ENCODE peak calls at places on chromosome 11, in five cellular contexts. One of them, this sample, is unnamed. For H3K79me1, the result is how much of the 10 kb centered on the place peaks cover.

GRCh38 chr11:70078095-70078795 is at the start of gene ANO1:
- DNase-seq in mesendoderm: no peak
- DNase-seq in H9: no peak
- DNase-seq in IMR-90: peak
- DNase-seq in mesenchymal stem cell: no peak
- DNase-seq in this sample: peak

GRCh38 chr11:84947070-84947469 is 680.1 kb downstream of the DLG2 start:
- DNase-seq in mesendoderm: no peak
- DNase-seq in H9: no peak
- DNase-seq in IMR-90: no peak
- DNase-seq in mesenchymal stem cell: no peak
- DNase-seq in this sample: no peak

GRCh38 chr11:128904872-128905344 is 13.8 kb downstream of the KCNJ5 start:
- DNase-seq in mesendoderm: peak
- DNase-seq in H9: peak
- DNase-seq in IMR-90: no peak
- DNase-seq in mesenchymal stem cell: peak
- DNase-seq in this sample: no peak

GRCh38 chr11:74090701-74091100 is 80.1 kb downstream of the C2CD3 start:
- DNase-seq in mesendoderm: peak
- DNase-seq in H9: no peak
- DNase-seq in IMR-90: peak
- DNase-seq in mesenchymal stem cell: peak
- DNase-seq in this sample: no peak

GRCh38 chr11:113957016-113957415 is 17.9 kb upstream of the HTR3A start:
- DNase-seq in mesendoderm: no peak
- DNase-seq in H9: no peak
- DNase-seq in IMR-90: no peak
- DNase-seq in mesenchymal stem cell: no peak
- DNase-seq in this sample: no peak

GRCh38 chr11:16126361-16126760 is 230.0 kb downstream of the SOX6 start:
- DNase-seq in mesendoderm: peak
- DNase-seq in H9: no peak
- DNase-seq in IMR-90: peak
- DNase-seq in mesenchymal stem cell: no peak
- DNase-seq in this sample: peak

GRCh38 chr11:81030186-81030585 is 1589.4 kb upstream of the TENM4 start:
- DNase-seq in mesendoderm: peak
- DNase-seq in H9: no peak
- DNase-seq in IMR-90: no peak
- DNase-seq in mesenchymal stem cell: peak
- DNase-seq in this sample: no peak

GRCh38 chr11:46728659-46729040 is 9.6 kb downstream of the F2 start:
- DNase-seq in mesendoderm: no peak
- DNase-seq in H9: no peak
- DNase-seq in IMR-90: no peak
- DNase-seq in mesenchymal stem cell: no peak
- DNase-seq in this sample: no peak

GRCh38 chr11:10439924-10440323 is 15.1 kb upstream of the AMPD3 start:
- DNase-seq in mesendoderm: no peak
- DNase-seq in H9: no peak
- DNase-seq in IMR-90: no peak
- DNase-seq in mesenchymal stem cell: no peak
- DNase-seq in this sample: no peak

GRCh38 chr11:27938011-27938410 is 169.9 kb downstream of the KIF18A start:
- DNase-seq in mesendoderm: no peak
- DNase-seq in H9: no peak
- DNase-seq in IMR-90: peak
- DNase-seq in mesenchymal stem cell: no peak
- DNase-seq in this sample: no peak

GRCh38 chr11:76621466-76621865 is 49.1 kb downstream of the LRRC32 start:
- DNase-seq in mesendoderm: no peak
- DNase-seq in H9: no peak
- DNase-seq in IMR-90: no peak
- DNase-seq in mesenchymal stem cell: no peak
- DNase-seq in this sample: no peak

GRCh38 chr11:11978792-11979486 is 29.5 kb downstream of the DKK3 start:
- DNase-seq in mesendoderm: peak
- DNase-seq in H9: peak
- DNase-seq in IMR-90: peak
- DNase-seq in mesenchymal stem cell: peak
- DNase-seq in this sample: no peak

GRCh38 chr11:13647391-13647790 is 21.1 kb upstream of the FAR1 start:
- DNase-seq in mesendoderm: no peak
- DNase-seq in H9: no peak
- DNase-seq in IMR-90: no peak
- DNase-seq in mesenchymal stem cell: no peak
- DNase-seq in this sample: peak

GRCh38 chr11:18705651-18706281 is 7.2 kb downstream of the TMEM86A start:
- DNase-seq in mesendoderm: no peak
- DNase-seq in H9: no peak
- DNase-seq in IMR-90: no peak
- DNase-seq in mesenchymal stem cell: no peak
- DNase-seq in this sample: no peak

GRCh38 chr11:32053151-32053550 is 37.7 kb upstream of the RCN1 start:
- DNase-seq in mesendoderm: no peak
- DNase-seq in H9: no peak
- DNase-seq in IMR-90: no peak
- DNase-seq in mesenchymal stem cell: no peak
- DNase-seq in this sample: no peak

GRCh38 chr11:108160970-108161566 is 39.7 kb downstream of the ACAT1 start:
- DNase-seq in mesendoderm: no peak
- DNase-seq in H9: no peak
- DNase-seq in IMR-90: no peak
- DNase-seq in mesenchymal stem cell: no peak
- DNase-seq in this sample: no peak

GRCh38 chr11:18203723-18204122 is 31.1 kb downstream of the MRGPRX4 start:
- DNase-seq in mesendoderm: peak
- DNase-seq in H9: peak
- DNase-seq in IMR-90: peak
- DNase-seq in mesenchymal stem cell: peak
- DNase-seq in this sample: peak

GRCh38 chr11:2380396-2380795 is 3.3 kb downstream of the CD81 start:
- DNase-seq in mesendoderm: no peak
- DNase-seq in H9: no peak
- DNase-seq in IMR-90: no peak
- DNase-seq in mesenchymal stem cell: no peak
- DNase-seq in this sample: no peak

GRCh38 chr11:2379471-2380174 is 2.5 kb downstream of the CD81 start:
- DNase-seq in mesendoderm: no peak
- DNase-seq in H9: no peak
- DNase-seq in IMR-90: no peak
- DNase-seq in mesenchymal stem cell: no peak
- DNase-seq in this sample: no peak

GRCh38 chr11:2378527-2379210 is 1.6 kb downstream of the CD81 start:
- DNase-seq in mesendoderm: no peak
- DNase-seq in H9: no peak
- DNase-seq in IMR-90: peak
- DNase-seq in mesenchymal stem cell: peak
- DNase-seq in this sample: no peak

GRCh38 chr11:2382927-2383822 is 6.1 kb downstream of the CD81 start:
- DNase-seq in mesendoderm: peak
- DNase-seq in H9: peak
- DNase-seq in IMR-90: peak
- DNase-seq in mesenchymal stem cell: peak
- DNase-seq in this sample: no peak

GRCh38 chr11:2380807-2381350 is 3.8 kb downstream of the CD81 start:
- DNase-seq in mesendoderm: no peak
- DNase-seq in H9: no peak
- DNase-seq in IMR-90: no peak
- DNase-seq in mesenchymal stem cell: peak
- DNase-seq in this sample: peak
- H3K79me1 ChIP-seq in mesendoderm: under half
- H3K79me1 ChIP-seq in H9: under half
- H3K79me1 ChIP-seq in IMR-90: half or more
- H3K79me1 ChIP-seq in mesenchymal stem cell: under half
- H3K79me1 ChIP-seq in this sample: under half

GRCh38 chr11:2382129-2382517 is 5.0 kb downstream of the CD81 start:
- DNase-seq in mesendoderm: no peak
- DNase-seq in H9: no peak
- DNase-seq in IMR-90: no peak
- DNase-seq in mesenchymal stem cell: no peak
- DNase-seq in this sample: no peak
- H3K79me1 ChIP-seq in mesendoderm: under half
- H3K79me1 ChIP-seq in H9: under half
- H3K79me1 ChIP-seq in IMR-90: half or more
- H3K79me1 ChIP-seq in mesenchymal stem cell: under half
- H3K79me1 ChIP-seq in this sample: under half

GRCh38 chr11:2381494-2382128 is 4.5 kb downstream of the CD81 start:
- DNase-seq in mesendoderm: no peak
- DNase-seq in H9: no peak
- DNase-seq in IMR-90: no peak
- DNase-seq in mesenchymal stem cell: no peak
- DNase-seq in this sample: no peak
- H3K79me1 ChIP-seq in mesendoderm: under half
- H3K79me1 ChIP-seq in H9: under half
- H3K79me1 ChIP-seq in IMR-90: half or more
- H3K79me1 ChIP-seq in mesenchymal stem cell: under half
- H3K79me1 ChIP-seq in this sample: under half

GRCh38 chr11:1399386-1400167 is 9.8 kb downstream of the BRSK2 start:
- DNase-seq in mesendoderm: no peak
- DNase-seq in H9: no peak
- DNase-seq in IMR-90: no peak
- DNase-seq in mesenchymal stem cell: no peak
- DNase-seq in this sample: no peak
- H3K79me1 ChIP-seq in mesendoderm: under half
- H3K79me1 ChIP-seq in H9: under half
- H3K79me1 ChIP-seq in IMR-90: under half
- H3K79me1 ChIP-seq in mesenchymal stem cell: under half
- H3K79me1 ChIP-seq in this sample: under half

GRCh38 chr11:2385156-2386151 is 8.3 kb downstream of the CD81 start:
- DNase-seq in mesendoderm: no peak
- DNase-seq in H9: no peak
- DNase-seq in IMR-90: no peak
- DNase-seq in mesenchymal stem cell: no peak
- DNase-seq in this sample: no peak
- H3K79me1 ChIP-seq in mesendoderm: under half
- H3K79me1 ChIP-seq in H9: under half
- H3K79me1 ChIP-seq in IMR-90: half or more
- H3K79me1 ChIP-seq in mesenchymal stem cell: under half
- H3K79me1 ChIP-seq in this sample: under half

DNA sequence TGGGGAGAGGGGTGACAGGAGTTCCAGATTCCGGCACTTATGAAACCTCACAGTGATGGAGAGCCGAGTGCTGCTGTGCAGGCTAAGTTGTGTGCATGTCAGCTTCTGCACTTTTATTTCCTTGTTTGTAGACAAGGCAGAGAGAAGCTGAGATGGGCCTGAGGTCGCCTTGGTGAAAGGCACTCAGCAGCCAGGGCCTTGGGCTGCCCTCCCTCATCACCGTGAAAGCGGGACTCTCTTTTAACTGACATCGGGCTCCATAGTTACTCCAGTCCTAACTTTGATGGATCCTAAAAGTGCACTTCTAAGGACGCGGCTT is 7.6 kb downstream of the CD81 start:
- DNase-seq in mesendoderm: no peak
- DNase-seq in H9: no peak
- DNase-seq in IMR-90: no peak
- DNase-seq in mesenchymal stem cell: no peak
- DNase-seq in this sample: no peak
- H3K79me1 ChIP-seq in mesendoderm: under half
- H3K79me1 ChIP-seq in H9: under half
- H3K79me1 ChIP-seq in IMR-90: half or more
- H3K79me1 ChIP-seq in mesenchymal stem cell: under half
- H3K79me1 ChIP-seq in this sample: under half

This sample was measured in trophoblast cell.